ENCODE peak calls at places on chromosomes 1 and 21, in six cellular contexts. V is NCI-H2171 treated with DMSO at 0.1 percent for 48 hours; Q is stimulated activated CD4-positive, alpha-beta T cell treated with anti-CD3 and anti-CD28 coated beads, Interleukin-2, amount 100 ng/mL, for 4 hours; L is amygdala; O is D341Med; H is glutamatergic neuron. C is an unnamed sample.

GRCh38 chr1:2152914-2153313 is 41.7 kb downstream of the FAAP20 start:
- DNase-seq in V (no peak), Q (no peak), L (no peak), O (no peak), H (no peak), C (no peak)

GRCh38 chr1:12157366-12158231 is 9.2 kb upstream of the TNFRSF1B start:
- DNase-seq in V (no peak), Q (no peak), L (no peak), O (no peak), H (no peak), C (no peak)

GRCh38 chr1:202018476-202019234 is 8.3 kb downstream of the ELF3 start:
- DNase-seq in V (peak), Q (no peak), L (no peak), O (no peak), H (no peak), C (no peak)

GRCh38 chr1:50705041-50705440 is 255.0 kb downstream of the FAF1 start:
- DNase-seq in V (peak), Q (no peak), L (no peak), O (no peak), H (no peak), C (no peak)

GRCh38 chr1:210400043-210400840 is 71.5 kb downstream of the HHAT start:
- DNase-seq in V (peak), Q (peak), L (no peak), O (peak), H (peak), C (no peak)

GRCh38 chr21:42787613-42788012 is 91.7 kb downstream of the WDR4 start:
- DNase-seq in V (no peak), Q (no peak), L (no peak), O (no peak), H (no peak), C (no peak)

GRCh38 chr1:157019457-157019856 is 26.1 kb downstream of the ARHGEF11 start:
- DNase-seq in V (no peak), Q (no peak), L (no peak), O (no peak), H (no peak), C (no peak)

GRCh38 chr1:178953034-178953433 is 72.7 kb upstream of the FAM20B start:
- DNase-seq in V (peak), Q (no peak), L (no peak), O (no peak), H (no peak), C (no peak)

GRCh38 chr1:9004731-9005708 is 21.2 kb downstream of the SLC2A7 start:
- DNase-seq in V (no peak), Q (peak), L (no peak), O (peak), H (peak), C (peak)

GRCh38 chr1:202710070-202711025 is at the start of gene SYT2:
- DNase-seq in V (peak), Q (no peak), L (no peak), O (peak), H (peak), C (peak)

GRCh38 chr1:159171254-159171687 is at the start of gene CADM3:
- DNase-seq in V (no peak), Q (no peak), L (no peak), O (peak), H (peak), C (peak)

GRCh38 chr1:228378453-228379164 is 28.0 kb downstream of the TRIM11 start:
- DNase-seq in V (peak), Q (peak), L (no peak), O (peak), H (peak), C (peak)

GRCh38 chr1:15640667-15641066 is 23.4 kb downstream of the DDI2 start:
- DNase-seq in V (no peak), Q (no peak), L (no peak), O (no peak), H (no peak), C (no peak)

GRCh38 chr1:109997867-109998229 is 13.3 kb downstream of the AHCYL1 start:
- DNase-seq in V (no peak), Q (no peak), L (no peak), O (no peak), H (no peak), C (no peak)

GRCh38 chr1:220451541-220451940 is 76.4 kb upstream of the MARK1 start:
- DNase-seq in V (no peak), Q (no peak), L (no peak), O (no peak), H (no peak), C (no peak)

GRCh38 chr1:245258271-245258920 is 103.6 kb downstream of the KIF26B start:
- DNase-seq in V (no peak), Q (no peak), L (no peak), O (no peak), H (no peak), C (no peak)

GRCh38 chr1:109910123-109910962 is at the start of gene CSF1:
- DNase-seq in V (peak), Q (peak), L (peak), O (peak), H (peak), C (peak)

GRCh38 chr1:98210563-98210962 is 289.7 kb upstream of the DPYD start:
- DNase-seq in V (no peak), Q (no peak), L (no peak), O (no peak), H (no peak), C (no peak)

GRCh38 chr21:45356251-45356650 is 48.7 kb upstream of the COL18A1 start:
- DNase-seq in V (no peak), Q (no peak), L (no peak), O (no peak), H (no peak), C (no peak)

GRCh38 chr1:187433598-187433997 is 604.8 kb downstream of the PLA2G4A start:
- DNase-seq in V (no peak), Q (no peak), L (no peak), O (no peak), H (no peak), C (no peak)

GRCh38 chr1:244236101-244236500 is 185.0 kb downstream of the ZBTB18 start:
- DNase-seq in V (no peak), Q (no peak), L (no peak), O (no peak), H (no peak), C (no peak)

GRCh38 chr1:52191395-52191965 is 49.6 kb downstream of the ZFYVE9 start:
- DNase-seq in V (no peak), Q (no peak), L (no peak), O (no peak), H (no peak), C (no peak)

C was measured in hypothalamus.